ENCODE peak calls at places on chromosomes 11 and 22, in ten cellular contexts. One of them, this sample, is unnamed.
A peak's percentile ranks its signal among the peaks of the same experiment; 100 is the strongest.

GRCh38 chr11:108958446-108959123 is 293.7 kb downstream of the DDX10 start:
- DNase-seq in testis: no peak
- DNase-seq in GM12865: peak; percentile 53
- DNase-seq in body of pancreas: no peak
- DNase-seq in right cardiac atrium: no peak
- DNase-seq in fibroblast of mammary gland: peak; percentile 84
- DNase-seq in keratinocyte: no peak
- DNase-seq in mesendoderm: peak; percentile 21
- DNase-seq in CD4-positive, CD25-positive, alpha-beta regulatory T cell: peak; percentile 26
- DNase-seq in mesenchymal stem cell: peak; percentile 70
- DNase-seq in this sample: no peak

GRCh38 chr11:105942951-105943350 is 79.1 kb downstream of the MSANTD4 start:
- DNase-seq in GM12865: no peak
- DNase-seq in fibroblast of mammary gland: no peak
- DNase-seq in testis: no peak
- DNase-seq in body of pancreas: no peak
- DNase-seq in right cardiac atrium: no peak
- DNase-seq in keratinocyte: no peak
- DNase-seq in CD4-positive, CD25-positive, alpha-beta regulatory T cell: no peak
- DNase-seq in mesendoderm: no peak
- DNase-seq in mesenchymal stem cell: peak; percentile 42
- DNase-seq in this sample: peak; percentile 22

GRCh38 chr11:120273432-120273831 is 33.5 kb downstream of the POU2F3 start:
- DNase-seq in mesendoderm: no peak
- DNase-seq in fibroblast of mammary gland: peak; percentile 47
- DNase-seq in GM12865: no peak
- DNase-seq in testis: no peak
- DNase-seq in mesenchymal stem cell: no peak
- DNase-seq in CD4-positive, CD25-positive, alpha-beta regulatory T cell: no peak
- DNase-seq in keratinocyte: no peak
- DNase-seq in body of pancreas: no peak
- DNase-seq in right cardiac atrium: no peak
- DNase-seq in this sample: no peak

GRCh38 chr22:27517361-27517760 is 284.2 kb downstream of the MN1 start:
- DNase-seq in fibroblast of mammary gland: no peak
- DNase-seq in CD4-positive, CD25-positive, alpha-beta regulatory T cell: no peak
- DNase-seq in mesenchymal stem cell: no peak
- DNase-seq in mesendoderm: no peak
- DNase-seq in body of pancreas: no peak
- DNase-seq in right cardiac atrium: no peak
- DNase-seq in testis: no peak
- DNase-seq in GM12865: no peak
- DNase-seq in keratinocyte: no peak
- DNase-seq in this sample: no peak

GRCh38 chr22:45317551-45318167 is 7.9 kb downstream of the FAM118A start:
- DNase-seq in keratinocyte: peak; percentile 62
- DNase-seq in testis: peak; percentile 51
- DNase-seq in CD4-positive, CD25-positive, alpha-beta regulatory T cell: no peak
- DNase-seq in right cardiac atrium: peak; percentile 86
- DNase-seq in mesendoderm: peak; percentile 72
- DNase-seq in body of pancreas: no peak
- DNase-seq in mesenchymal stem cell: peak; percentile 17
- DNase-seq in GM12865: no peak
- DNase-seq in fibroblast of mammary gland: peak; percentile 57
- DNase-seq in this sample: no peak

GRCh38 chr11:35859311-35859710 is 84.6 kb upstream of the LDLRAD3 start:
- DNase-seq in CD4-positive, CD25-positive, alpha-beta regulatory T cell: no peak
- DNase-seq in testis: no peak
- DNase-seq in GM12865: no peak
- DNase-seq in keratinocyte: no peak
- DNase-seq in body of pancreas: no peak
- DNase-seq in right cardiac atrium: no peak
- DNase-seq in fibroblast of mammary gland: peak; percentile 11
- DNase-seq in mesendoderm: peak; percentile 6
- DNase-seq in mesenchymal stem cell: peak; percentile 3
- DNase-seq in this sample: no peak

GRCh38 chr11:128689946-128690745 is 3.7 kb upstream of the FLI1 start:
- DNase-seq in mesendoderm: peak; percentile 46
- DNase-seq in testis: no peak
- DNase-seq in fibroblast of mammary gland: no peak
- DNase-seq in mesenchymal stem cell: peak; percentile 32
- DNase-seq in body of pancreas: no peak
- DNase-seq in GM12865: no peak
- DNase-seq in CD4-positive, CD25-positive, alpha-beta regulatory T cell: no peak
- DNase-seq in right cardiac atrium: peak; percentile 74
- DNase-seq in keratinocyte: no peak
- DNase-seq in this sample: no peak

GRCh38 chr11:128720522-128720985 is 26.7 kb downstream of the FLI1 start:
- DNase-seq in fibroblast of mammary gland: no peak
- DNase-seq in GM12865: peak; percentile 89
- DNase-seq in testis: no peak
- DNase-seq in mesenchymal stem cell: peak; percentile 61
- DNase-seq in mesendoderm: no peak
- DNase-seq in body of pancreas: no peak
- DNase-seq in right cardiac atrium: peak; percentile 58
- DNase-seq in CD4-positive, CD25-positive, alpha-beta regulatory T cell: peak; percentile 68
- DNase-seq in keratinocyte: no peak
- DNase-seq in this sample: no peak

GRCh38 chr11:10418259-10418949 is 36.7 kb upstream of the AMPD3 start:
- DNase-seq in mesenchymal stem cell: no peak
- DNase-seq in mesendoderm: no peak
- DNase-seq in GM12865: no peak
- DNase-seq in right cardiac atrium: no peak
- DNase-seq in testis: no peak
- DNase-seq in fibroblast of mammary gland: peak; percentile 59
- DNase-seq in keratinocyte: no peak
- DNase-seq in CD4-positive, CD25-positive, alpha-beta regulatory T cell: no peak
- DNase-seq in body of pancreas: no peak
- DNase-seq in this sample: no peak

DNA sequence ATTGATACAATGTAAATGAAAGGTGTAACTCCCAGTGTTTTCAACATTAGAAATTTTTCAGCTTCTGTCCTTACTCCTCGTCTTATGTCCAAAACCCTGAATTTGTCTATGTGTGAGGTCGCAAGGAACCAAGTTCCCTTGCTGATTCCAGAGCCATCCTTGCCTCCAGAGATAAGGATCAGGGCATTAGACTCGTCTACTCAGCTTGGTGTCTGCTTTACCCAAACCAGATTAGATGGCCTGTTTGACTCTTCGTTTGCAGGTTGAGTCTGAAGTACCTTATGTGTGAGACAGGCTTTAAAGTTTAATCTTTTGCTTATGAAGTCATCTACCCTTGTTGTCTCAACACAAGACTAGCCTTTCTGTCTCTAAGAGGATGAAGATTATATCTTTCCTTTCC is 55.6 kb downstream of the SPECC1L start:
- DNase-seq in body of pancreas: no peak
- DNase-seq in GM12865: no peak
- DNase-seq in fibroblast of mammary gland: no peak
- DNase-seq in testis: no peak
- DNase-seq in mesendoderm: peak; percentile 88
- DNase-seq in CD4-positive, CD25-positive, alpha-beta regulatory T cell: no peak
- DNase-seq in right cardiac atrium: no peak
- DNase-seq in keratinocyte: no peak
- DNase-seq in mesenchymal stem cell: no peak
- DNase-seq in this sample: no peak
- H3K4me3 ChIP-seq in body of pancreas: no peak overlapping the region
- H3K4me3 ChIP-seq in GM12865: no peak overlapping the region
- H3K4me3 ChIP-seq in fibroblast of mammary gland: no peak overlapping the region
- H3K4me3 ChIP-seq in testis: no peak overlapping the region
- H3K4me3 ChIP-seq in mesendoderm: no peak overlapping the region
- H3K4me3 ChIP-seq in CD4-positive, CD25-positive, alpha-beta regulatory T cell: no peak overlapping the region
- H3K4me3 ChIP-seq in right cardiac atrium: no peak overlapping the region
- H3K4me3 ChIP-seq in keratinocyte: no peak overlapping the region
- H3K4me3 ChIP-seq in mesenchymal stem cell: no peak overlapping the region
- H3K4me3 ChIP-seq in this sample: no peak overlapping the region

GRCh38 chr22:40808018-40808841 is 10.9 kb downstream of the SLC25A17 start:
- DNase-seq in GM12865: no peak
- DNase-seq in keratinocyte: no peak
- DNase-seq in CD4-positive, CD25-positive, alpha-beta regulatory T cell: no peak
- DNase-seq in testis: no peak
- DNase-seq in mesenchymal stem cell: no peak
- DNase-seq in mesendoderm: no peak
- DNase-seq in body of pancreas: no peak
- DNase-seq in right cardiac atrium: no peak
- DNase-seq in fibroblast of mammary gland: no peak
- DNase-seq in this sample: no peak
- H3K4me3 ChIP-seq in GM12865: no peak overlapping the region
- H3K4me3 ChIP-seq in keratinocyte: no peak overlapping the region
- H3K4me3 ChIP-seq in CD4-positive, CD25-positive, alpha-beta regulatory T cell: no peak overlapping the region
- H3K4me3 ChIP-seq in testis: no peak overlapping the region
- H3K4me3 ChIP-seq in mesenchymal stem cell: no peak overlapping the region
- H3K4me3 ChIP-seq in mesendoderm: no peak overlapping the region
- H3K4me3 ChIP-seq in body of pancreas: no peak overlapping the region
- H3K4me3 ChIP-seq in right cardiac atrium: no peak overlapping the region
- H3K4me3 ChIP-seq in fibroblast of mammary gland: no peak overlapping the region
- H3K4me3 ChIP-seq in this sample: peak overlapping the region; percentile 51

DNA sequence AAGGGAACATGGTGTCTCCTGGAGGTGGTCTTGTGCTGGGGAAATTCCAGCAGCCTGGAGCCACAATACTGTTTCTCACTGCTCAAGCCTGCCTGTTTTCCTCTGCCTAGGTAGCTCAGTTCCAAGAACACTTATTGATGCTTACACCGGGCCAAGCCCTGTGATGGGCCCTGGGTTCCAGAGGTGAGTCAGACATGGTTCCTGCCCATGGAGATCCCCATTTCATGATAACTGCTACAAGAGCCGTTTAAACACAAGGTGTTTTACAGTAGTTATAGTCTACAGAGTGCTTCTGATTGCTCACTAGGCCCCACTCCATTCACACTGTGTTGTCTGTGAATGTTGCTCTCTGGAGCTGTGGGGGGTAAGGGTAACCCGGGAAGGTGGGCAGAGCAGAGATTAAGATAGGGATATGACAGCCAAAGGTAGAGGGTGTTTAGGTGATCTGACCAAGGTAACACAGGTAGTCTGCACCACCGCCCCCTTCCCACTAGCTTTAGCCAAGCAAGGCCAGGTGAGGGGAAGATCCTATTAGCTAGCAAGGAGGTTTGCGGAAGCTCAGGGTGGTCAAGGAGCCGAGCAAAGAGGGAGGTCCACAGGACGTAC is 696 bp upstream of the MICAL2 start:
- DNase-seq in body of pancreas: no peak
- DNase-seq in mesenchymal stem cell: no peak
- DNase-seq in right cardiac atrium: no peak
- DNase-seq in fibroblast of mammary gland: no peak
- DNase-seq in testis: no peak
- DNase-seq in mesendoderm: no peak
- DNase-seq in keratinocyte: no peak
- DNase-seq in GM12865: no peak
- DNase-seq in CD4-positive, CD25-positive, alpha-beta regulatory T cell: peak; percentile 70
- DNase-seq in this sample: no peak
- H3K4me3 ChIP-seq in body of pancreas: peak overlapping the region; percentile 2
- H3K4me3 ChIP-seq in mesenchymal stem cell: peak overlapping the region; percentile 83
- H3K4me3 ChIP-seq in right cardiac atrium: peak overlapping the region; percentile 87
- H3K4me3 ChIP-seq in fibroblast of mammary gland: peak overlapping the region; percentile 61
- H3K4me3 ChIP-seq in testis: peak overlapping the region; percentile 90
- H3K4me3 ChIP-seq in mesendoderm: peak overlapping the region; percentile 61
- H3K4me3 ChIP-seq in keratinocyte: peak overlapping the region; percentile 90
- H3K4me3 ChIP-seq in GM12865: peak overlapping the region; percentile 51
- H3K4me3 ChIP-seq in CD4-positive, CD25-positive, alpha-beta regulatory T cell: peak overlapping the region; percentile 51
- H3K4me3 ChIP-seq in this sample: peak overlapping the region; percentile 66

GRCh38 chr22:32746715-32747114 is 54.8 kb upstream of the TIMP3 start:
- DNase-seq in mesendoderm: peak; percentile 23
- DNase-seq in GM12865: no peak
- DNase-seq in body of pancreas: no peak
- DNase-seq in fibroblast of mammary gland: no peak
- DNase-seq in mesenchymal stem cell: no peak
- DNase-seq in keratinocyte: no peak
- DNase-seq in CD4-positive, CD25-positive, alpha-beta regulatory T cell: no peak
- DNase-seq in right cardiac atrium: peak; percentile 74
- DNase-seq in testis: peak; percentile 55
- DNase-seq in this sample: no peak

GRCh38 chr22:32744560-32744959 is 56.9 kb upstream of the TIMP3 start:
- DNase-seq in body of pancreas: no peak
- DNase-seq in mesenchymal stem cell: no peak
- DNase-seq in fibroblast of mammary gland: no peak
- DNase-seq in GM12865: no peak
- DNase-seq in mesendoderm: peak; percentile 62
- DNase-seq in right cardiac atrium: no peak
- DNase-seq in testis: no peak
- DNase-seq in keratinocyte: no peak
- DNase-seq in CD4-positive, CD25-positive, alpha-beta regulatory T cell: no peak
- DNase-seq in this sample: no peak

GRCh38 chr22:32747588-32747987 is 53.9 kb upstream of the TIMP3 start:
- DNase-seq in fibroblast of mammary gland: no peak
- DNase-seq in mesenchymal stem cell: no peak
- DNase-seq in right cardiac atrium: no peak
- DNase-seq in testis: no peak
- DNase-seq in mesendoderm: no peak
- DNase-seq in body of pancreas: no peak
- DNase-seq in GM12865: no peak
- DNase-seq in CD4-positive, CD25-positive, alpha-beta regulatory T cell: no peak
- DNase-seq in keratinocyte: no peak
- DNase-seq in this sample: no peak

GRCh38 chr22:32745996-32746322 is 55.5 kb upstream of the TIMP3 start:
- DNase-seq in GM12865: no peak
- DNase-seq in body of pancreas: no peak
- DNase-seq in right cardiac atrium: no peak
- DNase-seq in testis: no peak
- DNase-seq in mesenchymal stem cell: no peak
- DNase-seq in CD4-positive, CD25-positive, alpha-beta regulatory T cell: no peak
- DNase-seq in mesendoderm: no peak
- DNase-seq in keratinocyte: no peak
- DNase-seq in fibroblast of mammary gland: no peak
- DNase-seq in this sample: no peak

DNA sequence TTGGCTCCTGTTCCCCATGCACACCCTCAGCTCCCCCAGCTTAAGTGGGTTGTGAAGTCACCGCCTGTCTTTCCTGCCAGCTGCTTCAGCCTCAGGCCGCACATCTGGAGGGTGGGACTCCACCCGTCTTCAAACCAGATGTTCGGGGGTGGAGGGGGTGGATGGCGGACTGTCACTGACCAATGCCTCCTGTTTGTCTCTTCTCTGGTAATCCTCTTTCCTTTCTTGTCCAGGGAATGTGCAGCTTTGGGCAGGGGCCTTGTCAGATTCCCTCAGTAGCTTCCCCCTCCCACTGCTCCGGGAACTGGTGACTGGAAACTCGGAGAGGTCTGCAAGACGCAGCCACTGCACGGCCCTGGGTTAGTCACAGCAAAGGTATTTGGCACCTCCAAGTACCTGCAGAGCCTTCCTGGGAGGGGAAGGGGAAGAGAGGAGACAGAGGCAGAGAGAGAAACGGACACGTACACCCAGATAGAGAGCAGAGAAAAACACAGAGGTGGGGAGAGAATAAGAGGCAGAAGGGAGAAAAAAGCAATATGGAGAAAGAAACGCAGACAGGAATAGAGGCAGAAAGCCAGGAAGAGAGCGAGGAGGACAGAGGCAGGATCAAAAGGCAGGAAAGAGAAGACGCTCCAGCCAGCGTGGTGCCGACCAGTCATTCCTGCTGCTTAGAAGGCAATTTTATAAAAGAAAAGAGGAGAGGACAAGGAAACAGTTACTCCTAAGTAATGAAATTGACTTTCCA is 56.1 kb upstream of the TIMP3 start:
- DNase-seq in keratinocyte: peak; percentile 50
- DNase-seq in testis: peak; percentile 54
- DNase-seq in mesenchymal stem cell: peak; percentile 62
- DNase-seq in GM12865: no peak
- DNase-seq in body of pancreas: peak; percentile 39
- DNase-seq in mesendoderm: peak; percentile 99
- DNase-seq in fibroblast of mammary gland: peak; percentile 82
- DNase-seq in right cardiac atrium: peak; percentile 74
- DNase-seq in CD4-positive, CD25-positive, alpha-beta regulatory T cell: no peak
- DNase-seq in this sample: no peak
- H3K4me3 ChIP-seq in keratinocyte: peak overlapping the region; percentile 68
- H3K4me3 ChIP-seq in testis: no peak overlapping the region
- H3K4me3 ChIP-seq in mesenchymal stem cell: peak overlapping the region; percentile 66
- H3K4me3 ChIP-seq in GM12865: no peak overlapping the region
- H3K4me3 ChIP-seq in body of pancreas: no peak overlapping the region
- H3K4me3 ChIP-seq in mesendoderm: no peak overlapping the region
- H3K4me3 ChIP-seq in fibroblast of mammary gland: peak overlapping the region; percentile 6
- H3K4me3 ChIP-seq in right cardiac atrium: no peak overlapping the region
- H3K4me3 ChIP-seq in CD4-positive, CD25-positive, alpha-beta regulatory T cell: no peak overlapping the region
- H3K4me3 ChIP-seq in this sample: no peak overlapping the region

This sample was measured in SK-N-MC.